ENCODE peak calls at places on chromosomes 5 and 9, in six cellular contexts. I, D, J, M, R and G are unnamed samples.

GRCh38 chr9:76441551-76442322 is 17.2 kb upstream of the GCNT1 start:
- DNase-seq in D (no peak), R (no peak), M (no peak), I (no peak), J (peak; percentile 71), G (no peak)

GRCh38 chr9:126615791-126616447 is 2.2 kb downstream of the LMX1B start:
- DNase-seq in I (peak; percentile 40), J (no peak), R (no peak), M (no peak), D (no peak), G (no peak)

GRCh38 chr5:61274561-61274960 is 57.5 kb upstream of the ZSWIM6 start:
- DNase-seq in R (no peak), I (no peak), M (no peak), J (peak; percentile 64), D (no peak), G (no peak)

GRCh38 chr5:7468742-7469141 is 72.8 kb downstream of the ADCY2 start:
- DNase-seq in I (no peak), D (no peak), R (no peak), J (no peak), M (no peak), G (no peak)

GRCh38 chr9:89864257-89864656 is 259.4 kb downstream of the GADD45G start:
- DNase-seq in D (no peak), J (no peak), R (no peak), I (no peak), M (no peak), G (no peak)

GRCh38 chr9:125436613-125437443 is 175.2 kb downstream of the GAPVD1 start:
- DNase-seq in I (no peak), J (no peak), M (no peak), D (no peak), R (no peak), G (no peak)

GRCh38 chr5:53974021-53974420 is 336.4 kb downstream of the ARL15 start:
- DNase-seq in D (no peak), J (no peak), I (no peak), R (no peak), M (no peak), G (peak; percentile 26)

GRCh38 chr5:57166250-57166649 is 7.6 kb upstream of the GPBP1 start:
- DNase-seq in I (no peak), M (no peak), J (no peak), R (no peak), D (no peak), G (no peak)

GRCh38 chr9:108687360-108687981 is 168.3 kb downstream of the ACTL7B start:
- DNase-seq in J (peak; percentile 44), R (no peak), I (no peak), M (no peak), D (no peak), G (no peak)

GRCh38 chr9:99298660-99299059 is 76.6 kb downstream of the SEC61B start:
- DNase-seq in I (no peak), R (no peak), J (no peak), D (no peak), M (no peak), G (no peak)

GRCh38 chr9:16828335-16829281 is 41.9 kb downstream of the BNC2 start:
- DNase-seq in M (peak; percentile 62), D (peak; percentile 43), I (no peak), J (peak; percentile 77), R (peak; percentile 34), G (peak; percentile 68)

GRCh38 chr9:8579661-8580060 is 780.1 kb upstream of the DMAC1 start:
- DNase-seq in J (no peak), D (no peak), M (no peak), R (no peak), I (no peak), G (no peak)

GRCh38 chr9:91221332-91221731 is 140.4 kb downstream of the AUH start:
- DNase-seq in M (no peak), D (no peak), J (peak; percentile 53), I (no peak), R (no peak), G (no peak)

GRCh38 chr5:180172447-180173197 is 36.4 kb downstream of the RASGEF1C start:
- DNase-seq in R (no peak), J (peak; percentile 32), D (peak; percentile 41), M (no peak), I (peak; percentile 63), G (no peak)

GRCh38 chr9:98709968-98710965 is 1.5 kb upstream of the GABBR2 start:
- DNase-seq in I (no peak), M (no peak), D (no peak), J (peak; percentile 74), R (no peak), G (no peak)

GRCh38 chr5:174319551-174319950 is 274.0 kb downstream of the NSG2 start:
- DNase-seq in I (no peak), M (no peak), D (no peak), R (no peak), J (no peak), G (no peak)

GRCh38 chr9:129567842-129568559 is 52.9 kb downstream of the C9orf50 start:
- DNase-seq in D (peak; percentile 37), I (no peak), M (no peak), R (peak; percentile 54), J (peak; percentile 62), G (peak; percentile 53)

GRCh38 chr5:139388198-139388821 is 1.4 kb downstream of the MZB1 start:
- DNase-seq in R (no peak), M (no peak), D (no peak), J (peak; percentile 28), I (no peak), G (no peak)

GRCh38 chr9:18811171-18811570 is 221.8 kb downstream of the SAXO1 start:
- DNase-seq in M (no peak), R (no peak), J (no peak), D (no peak), I (no peak), G (no peak)

GRCh38 chr5:626850-627249 is 14.7 kb downstream of the CEP72 start:
- DNase-seq in I (no peak), J (peak; percentile 11), D (no peak), R (no peak), M (no peak), G (no peak)

GRCh38 chr9:120841930-120842684 is 615 bp downstream of the PSMD5 start:
- DNase-seq in R (no peak), M (no peak), I (no peak), D (no peak), J (peak; percentile 3), G (no peak)

GRCh38 chr5:36874465-36874864 is 2.1 kb upstream of the NIPBL start:
- DNase-seq in J (no peak), I (no peak), R (no peak), D (no peak), M (no peak), G (no peak)

GRCh38 chr5:116574682-116575634 is at the start of gene SEMA6A:
- DNase-seq in I (peak; percentile 74), J (peak; percentile 90), D (peak; percentile 92), M (peak; percentile 94), R (peak; percentile 84), G (peak; percentile 94)

GRCh38 chr9:21317956-21318923 is 13.1 kb upstream of the IFNA5 start:
- DNase-seq in D (no peak), J (peak; percentile 60), M (no peak), R (peak; percentile 17), I (no peak), G (no peak)

GRCh38 chr9:97638666-97639065 is 5.0 kb downstream of the NCBP1 start:
- DNase-seq in D (no peak), J (no peak), I (no peak), R (no peak), M (no peak), G (no peak)

GRCh38 chr5:64767959-64768357 is 533 bp downstream of the SREK1IP1 start:
- DNase-seq in J (peak; percentile 59), I (no peak), R (peak; percentile 14), D (peak; percentile 16), M (no peak), G (no peak)

DNA sequence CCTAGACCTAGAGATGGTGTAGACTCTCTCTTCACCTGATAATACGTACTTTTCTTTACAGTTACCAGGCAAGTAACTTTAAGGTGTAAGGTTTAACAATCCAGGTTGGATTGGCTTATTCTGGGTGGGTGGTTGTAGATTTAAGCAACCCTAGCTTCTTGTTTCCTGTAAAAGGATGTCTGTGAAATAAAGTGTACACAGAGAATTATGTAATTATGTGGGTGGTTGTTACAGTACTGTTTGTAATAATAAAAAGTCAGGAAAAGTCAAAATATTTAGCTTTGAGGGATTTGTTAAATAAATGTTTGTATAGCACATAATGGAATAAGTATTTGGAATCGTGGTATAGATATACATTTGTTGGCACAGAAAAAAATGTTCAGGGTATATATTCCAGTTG is 43.7 kb upstream of the F2R start:
- DNase-seq in J (no peak), R (no peak), I (no peak), D (no peak), M (no peak), G (no peak)
- H3K36me3 ChIP-seq in J (no peaks in the 10 kb centered on the region), R (no peaks in the 10 kb centered on the region), I (no peaks in the 10 kb centered on the region), D (no peaks in the 10 kb centered on the region), M (no peaks in the 10 kb centered on the region), G (no peaks in the 10 kb centered on the region)

DNA sequence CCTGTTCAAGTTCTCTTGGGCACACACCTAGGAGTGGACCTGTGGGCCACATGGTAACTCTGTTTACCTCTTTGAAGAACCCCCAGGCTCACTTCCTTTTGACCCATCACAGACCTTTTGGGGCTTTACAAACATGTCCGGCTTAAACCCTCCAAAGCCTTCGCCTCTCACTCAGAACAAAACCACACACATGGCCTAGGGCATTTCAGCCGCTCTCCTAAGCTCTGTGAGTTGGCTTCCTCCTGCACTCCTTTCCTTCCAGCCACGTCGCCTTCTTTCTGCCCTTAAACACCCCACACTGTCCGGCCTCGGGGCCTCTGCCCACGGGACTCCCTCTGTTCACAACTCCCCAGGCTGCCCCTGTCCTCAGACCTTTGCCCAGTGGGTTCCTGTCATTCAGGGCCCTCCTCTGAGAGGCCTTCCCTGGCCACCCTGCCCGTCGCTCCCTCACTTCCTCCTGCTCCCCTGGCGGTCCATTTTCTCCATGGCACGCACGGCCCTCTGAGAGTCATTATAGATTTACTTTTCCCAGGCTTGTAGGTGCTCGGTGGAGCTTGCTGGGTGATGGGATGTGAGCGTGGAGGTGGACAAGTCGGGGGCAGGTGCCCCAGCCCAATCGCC is 1.9 kb downstream of the DOK3 start:
- DNase-seq in M (no peak), D (no peak), J (no peak), I (no peak), R (no peak), G (no peak)
- H3K4me3 ChIP-seq in M (peak overlapping the region; percentile 54), D (peak overlapping the region; percentile 35), J (no peak overlapping the region), I (no peak overlapping the region), R (no peak overlapping the region), G (peak overlapping the region; percentile 47)

DNA sequence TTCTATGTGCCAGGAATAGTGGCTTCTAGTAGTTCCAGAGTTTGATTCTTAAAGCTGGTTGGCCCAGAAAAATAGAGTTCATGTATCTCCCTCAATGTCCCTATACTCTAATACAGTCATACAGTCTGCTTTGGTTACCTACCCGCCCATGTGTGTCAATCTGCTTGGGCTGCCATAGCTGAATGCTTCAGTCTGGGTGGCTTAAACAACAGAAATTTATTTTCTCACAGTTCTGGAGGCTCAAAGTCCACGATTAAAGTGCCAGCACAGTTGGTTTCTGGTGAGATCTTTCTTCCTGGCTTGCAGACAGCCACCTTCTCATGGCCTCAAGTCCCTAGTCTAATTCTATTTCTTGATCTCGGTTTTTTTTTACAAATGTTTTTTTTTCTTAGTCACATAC is 1739.0 kb downstream of the MAT2B start:
- DNase-seq in R (no peak), I (no peak), J (no peak), D (no peak), M (no peak), G (no peak)
- H3K27ac ChIP-seq in R (no peak overlapping the region), I (no peak overlapping the region), J (no peak overlapping the region), D (no peak overlapping the region), M (no peak overlapping the region), G (no peak overlapping the region)

DNA sequence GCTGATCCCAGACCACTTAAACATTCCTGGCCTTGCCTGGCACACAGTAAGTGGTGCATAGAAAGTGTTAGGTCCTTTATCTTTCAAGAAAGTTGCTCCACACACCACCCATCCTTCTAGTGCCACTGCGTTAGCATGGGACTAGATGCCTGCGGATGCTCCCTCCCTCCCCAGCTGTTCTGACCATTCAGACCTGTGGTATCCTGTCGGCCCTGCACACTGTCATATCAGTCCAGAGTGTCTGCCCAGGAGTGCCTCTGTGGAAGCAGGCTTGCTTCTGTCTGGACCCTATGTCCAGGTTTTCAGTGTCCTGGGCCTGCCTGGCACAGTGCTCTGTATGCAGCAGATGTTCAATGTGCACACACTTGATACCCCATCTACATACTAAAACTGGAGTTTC is 38.3 kb upstream of the SMU1 start:
- DNase-seq in M (no peak), J (no peak), I (no peak), R (no peak), D (no peak), G (no peak)
- H3K36me3 ChIP-seq in M (no peaks in the 10 kb centered on the region), J (peaks cover 13% of the 10 kb centered on the region), I (peaks cover 77% of the 10 kb centered on the region), R (no peaks in the 10 kb centered on the region), D (peaks cover 16% of the 10 kb centered on the region), G (peaks cover 7% of the 10 kb centered on the region)